ENCODE peak calls at places on chromosomes 7 and 10, in four cellular contexts. T is adrenal gland, E is nephron progenitor cell, L is spleen. A is an unnamed sample.
A peak's percentile ranks its signal among the peaks of the same experiment; 100 is the strongest.

GRCh38 chr10:73953665-73954064 is 42.7 kb downstream of the PLAU start:
- DNase-seq in L (no peak), T (no peak), E (no peak), A (no peak)

GRCh38 chr7:45479781-45480180 is 94.4 kb upstream of the ADCY1 start:
- DNase-seq in E (no peak), T (no peak), L (no peak), A (no peak)

GRCh38 chr10:68327889-68328786 is 3.7 kb upstream of the HNRNPH3 start:
- DNase-seq in T (peak; percentile 36), L (no peak), E (no peak), A (no peak)

GRCh38 chr10:79159141-79159619 is 90.4 kb downstream of the ZMIZ1 start:
- DNase-seq in E (no peak), L (no peak), T (no peak), A (no peak)

GRCh38 chr10:44990965-44991364 is 9.8 kb upstream of the ZNF22 start:
- DNase-seq in E (no peak), L (no peak), T (no peak), A (no peak)

GRCh38 chr7:96596120-96596826 is 113.4 kb downstream of the SEM1 start:
- DNase-seq in E (no peak), T (no peak), L (no peak), A (no peak)

GRCh38 chr10:132572545-132572937 is 35.0 kb downstream of the INPP5A start:
- DNase-seq in E (no peak), T (no peak), L (no peak), A (no peak)

GRCh38 chr10:60549686-60550085 is 160.0 kb upstream of the ANK3 start:
- DNase-seq in L (no peak), E (no peak), T (no peak), A (no peak)

GRCh38 chr10:69358148-69358795 is 58.4 kb downstream of the TACR2 start:
- DNase-seq in T (no peak), L (no peak), E (no peak), A (no peak)

GRCh38 chr7:98280791-98281756 is at the start of gene BRI3:
- DNase-seq in E (peak; percentile 93), L (peak; percentile 97), T (peak; percentile 94), A (peak; percentile 91)

GRCh38 chr10:121900443-121901174 is 27.2 kb downstream of the ATE1 start:
- DNase-seq in L (no peak), E (peak; percentile 25), T (no peak), A (peak; percentile 34)

GRCh38 chr10:82966130-82966529 is 1091.1 kb downstream of the NRG3 start:
- DNase-seq in E (no peak), T (no peak), L (no peak), A (no peak)

GRCh38 chr10:110717830-110718595 is 73.9 kb downstream of the RBM20 start:
- DNase-seq in T (no peak), E (no peak), L (no peak), A (no peak)

GRCh38 chr7:70325509-70326101 is 727.3 kb downstream of the AUTS2 start:
- DNase-seq in L (no peak), T (peak; percentile 21), E (no peak), A (no peak)

GRCh38 chr7:157009778-157010587 is 480 bp downstream of the MNX1 start:
- DNase-seq in E (no peak), L (peak; percentile 72), T (no peak), A (no peak)

DNA sequence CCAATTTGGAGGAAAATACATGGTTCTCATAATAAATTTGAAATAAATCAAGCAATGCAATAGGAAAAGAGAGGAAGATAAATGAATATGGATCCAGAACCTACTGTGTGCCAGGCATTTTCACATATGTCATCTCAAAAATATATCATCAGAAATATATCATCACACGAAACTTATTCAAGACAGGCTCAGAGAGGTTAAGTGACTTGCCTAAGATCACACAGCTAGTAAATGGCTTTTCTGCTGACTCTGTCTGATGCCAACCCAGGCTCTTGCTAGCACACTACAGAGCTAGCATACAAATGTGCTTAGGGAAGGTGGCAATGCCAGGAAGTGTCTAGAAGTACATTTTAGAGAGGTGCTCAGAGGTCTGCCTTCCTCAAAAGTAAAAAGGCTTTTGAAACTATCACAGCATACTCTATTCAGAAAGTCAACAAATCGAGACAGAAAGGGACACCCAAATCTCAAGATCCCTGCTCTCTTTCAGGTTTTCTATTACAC is 9.3 kb upstream of the HABP2 start:
- DNase-seq in E (no peak), L (no peak), T (no peak), A (no peak)
- TF ChIP-seq CTCF in E (no peak), L (no peak), T (no peak), A (no peak)

DNA sequence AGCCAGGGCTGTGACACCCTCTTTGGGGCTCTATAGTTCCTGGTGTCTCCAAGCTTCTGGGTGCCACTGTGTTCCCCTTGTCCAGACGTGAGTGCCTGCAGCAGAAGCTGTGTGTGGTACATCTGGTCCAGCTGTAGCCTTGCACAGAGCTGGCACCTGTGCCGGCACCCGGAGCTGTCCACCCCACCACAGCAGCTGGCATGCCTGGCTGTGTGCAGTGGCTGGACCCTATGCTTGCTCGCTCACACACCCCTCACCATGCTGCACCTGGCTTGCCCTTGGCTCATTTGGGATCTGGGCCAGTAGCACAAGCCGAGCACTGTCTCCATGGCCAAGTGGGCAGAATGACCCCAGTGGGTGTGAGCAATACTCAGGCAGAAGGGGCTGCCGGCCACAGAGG is 10.6 kb downstream of the DNAJB9 start:
- DNase-seq in L (no peak), E (no peak), T (no peak), A (no peak)
- TF ChIP-seq CTCF in L (no peak), E (no peak), T (no peak), A (no peak)

GRCh38 chr7:149495785-149496641 is 1.6 kb downstream of the ZNF746 start:
- DNase-seq in L (no peak), T (peak; percentile 89), E (peak; percentile 23), A (no peak)

GRCh38 chr7:149500201-149500600 is 2.6 kb upstream of the ZNF746 start:
- DNase-seq in L (no peak), E (no peak), T (no peak), A (no peak)

GRCh38 chr7:149494738-149495368 is 2.8 kb downstream of the ZNF746 start:
- DNase-seq in E (no peak), T (no peak), L (no peak), A (no peak)

GRCh38 chr7:149496642-149497391 is 792 bp downstream of the ZNF746 start:
- DNase-seq in L (peak; percentile 94), E (peak; percentile 64), T (peak; percentile 63), A (peak; percentile 38)

GRCh38 chr7:149497467-149498261 is at the start of gene ZNF746:
- DNase-seq in E (peak; percentile 86), L (peak; percentile 98), T (peak; percentile 77), A (peak; percentile 84)
- TF ChIP-seq CTCF in E (no peak), L (peak; percentile 63), T (no peak), A (peak; percentile 31)

DNA sequence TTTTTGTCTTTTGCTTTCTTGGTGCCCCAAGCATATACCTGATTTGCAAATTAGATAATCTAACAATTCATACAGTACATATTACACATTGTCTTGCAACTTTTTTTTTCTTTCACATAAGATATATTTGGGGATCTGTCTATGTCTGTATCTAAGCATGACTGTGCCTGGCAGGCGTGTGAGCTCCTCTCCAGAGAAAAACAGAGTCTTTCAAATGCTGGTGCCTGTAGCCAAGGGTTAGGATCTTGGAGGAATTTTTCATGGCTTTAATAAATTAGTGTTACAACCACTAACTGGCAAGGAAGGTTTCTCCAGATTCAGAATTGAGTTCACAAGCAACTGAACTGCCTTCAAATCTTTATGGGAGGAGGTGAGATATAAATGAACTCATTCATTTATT is 14.8 kb upstream of the SLF2 start:
- DNase-seq in L (no peak), E (no peak), T (no peak), A (no peak)
- TF ChIP-seq CTCF in L (no peak), E (no peak), T (no peak), A (no peak)

GRCh38 chr10:3122034-3122433 is 50.5 kb downstream of the PITRM1 start:
- DNase-seq in E (no peak), L (no peak), T (no peak), A (no peak)

GRCh38 chr10:3118621-3119020 is 51.3 kb downstream of the PFKP start:
- DNase-seq in T (no peak), E (no peak), L (no peak), A (no peak)

GRCh38 chr10:3122486-3123205 is 49.9 kb downstream of the PITRM1 start:
- DNase-seq in T (no peak), E (no peak), L (no peak), A (no peak)

GRCh38 chr10:3117486-3117885 is 50.1 kb downstream of the PFKP start:
- DNase-seq in L (no peak), T (no peak), E (no peak), A (no peak)

GRCh38 chr10:3119796-3120459 is 52.6 kb downstream of the PFKP start:
- DNase-seq in L (no peak), E (no peak), T (no peak), A (peak; percentile 44)
- TF ChIP-seq CTCF in L (no peak), E (peak; percentile 42), T (peak; percentile 17), A (peak; percentile 67)

DNA sequence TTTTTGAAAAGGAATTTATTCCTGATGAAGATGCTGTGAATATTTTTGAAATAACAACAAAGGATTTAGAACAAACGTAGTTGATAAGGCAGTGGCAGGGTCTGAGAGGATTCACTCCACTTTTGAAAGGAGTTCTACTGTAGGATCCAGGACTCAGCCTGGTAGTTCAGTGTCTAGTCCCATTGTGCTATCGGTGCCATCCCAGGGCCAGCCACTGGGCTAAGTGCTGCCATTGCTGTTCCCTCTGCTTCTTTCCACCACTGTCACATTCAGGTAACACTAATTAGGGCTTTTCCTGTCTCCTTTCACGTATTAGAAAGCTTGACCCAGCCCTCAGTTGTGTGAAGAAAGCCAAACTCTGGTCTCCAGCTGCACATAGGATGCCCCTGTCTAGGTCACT is 177.3 kb downstream of the TEX36 start:
- DNase-seq in T (no peak), E (no peak), L (no peak), A (no peak)
- TF ChIP-seq CTCF in T (no peak), E (no peak), L (no peak), A (no peak)

GRCh38 chr10:104928733-104929132 is 287.6 kb downstream of the SORCS3 start:
- DNase-seq in T (no peak), E (no peak), L (no peak), A (no peak)
- TF ChIP-seq CTCF in T (no peak), E (no peak), L (no peak), A (no peak)

A was measured in endothelial cell.